ENCODE peak calls at places on chromosomes 7 and 10, in four cellular contexts. L is SJSA1, Z is esophagus muscularis mucosa, N is neural progenitor cell. V is an unnamed sample.

GRCh38 chr7:121083138-121083789 is 94.8 kb downstream of the CPED1 start:
- DNase-seq in L (peak; percentile 70), Z (no peak), N (no peak), V (no peak)

GRCh38 chr10:38143587-38143986 is 49.5 kb downstream of the ZNF37A start:
- DNase-seq in L (no peak), Z (no peak), N (no peak), V (no peak)

GRCh38 chr7:127962589-127963361 is 68.5 kb downstream of the LRRC4 start:
- DNase-seq in L (no peak), Z (no peak), N (no peak), V (no peak)

GRCh38 chr10:72503241-72503640 is 122.6 kb downstream of the MICU1 start:
- DNase-seq in L (peak; percentile 29), Z (no peak), N (no peak), V (no peak)

GRCh38 chr7:128841171-128841690 is 11.0 kb downstream of the FLNC start:
- DNase-seq in L (no peak), Z (no peak), N (no peak), V (no peak)

GRCh38 chr7:77729574-77730348 is 33.5 kb downstream of the RSBN1L start:
- DNase-seq in L (peak; percentile 10), Z (peak; percentile 7), N (no peak), V (no peak)

GRCh38 chr10:5510281-5511072 is 11.1 kb upstream of the CALML5 start:
- DNase-seq in L (no peak), Z (no peak), N (no peak), V (no peak)

GRCh38 chr7:113659419-113659818 is 259.4 kb downstream of the PPP1R3A start:
- DNase-seq in L (no peak), Z (no peak), N (no peak), V (no peak)

GRCh38 chr7:124799448-124799847 is 33.9 kb upstream of the GPR37 start:
- DNase-seq in L (no peak), Z (no peak), N (no peak), V (no peak)

GRCh38 chr10:16521311-16522016 is at the start of gene C1QL3:
- DNase-seq in L (no peak), Z (no peak), N (peak; percentile 71), V (peak; percentile 9)

GRCh38 chr10:133448120-133448519 is 5.6 kb upstream of the SCART1 start:
- DNase-seq in L (no peak), Z (no peak), N (no peak), V (no peak)

GRCh38 chr7:20157456-20157855 is 59.7 kb downstream of the MACC1 start:
- DNase-seq in L (no peak), Z (no peak), N (no peak), V (no peak)

GRCh38 chr7:70097639-70098038 is 499.4 kb downstream of the AUTS2 start:
- DNase-seq in L (no peak), Z (no peak), N (no peak), V (no peak)

GRCh38 chr7:47786557-47787248 is 161.6 kb downstream of the PKD1L1 start:
- DNase-seq in L (peak; percentile 99), Z (peak; percentile 90), N (peak; percentile 34), V (no peak)

GRCh38 chr7:64463636-64464375 is 99.1 kb downstream of the ZNF680 start:
- DNase-seq in L (no peak), Z (peak; percentile 94), N (no peak), V (peak; percentile 11)

DNA sequence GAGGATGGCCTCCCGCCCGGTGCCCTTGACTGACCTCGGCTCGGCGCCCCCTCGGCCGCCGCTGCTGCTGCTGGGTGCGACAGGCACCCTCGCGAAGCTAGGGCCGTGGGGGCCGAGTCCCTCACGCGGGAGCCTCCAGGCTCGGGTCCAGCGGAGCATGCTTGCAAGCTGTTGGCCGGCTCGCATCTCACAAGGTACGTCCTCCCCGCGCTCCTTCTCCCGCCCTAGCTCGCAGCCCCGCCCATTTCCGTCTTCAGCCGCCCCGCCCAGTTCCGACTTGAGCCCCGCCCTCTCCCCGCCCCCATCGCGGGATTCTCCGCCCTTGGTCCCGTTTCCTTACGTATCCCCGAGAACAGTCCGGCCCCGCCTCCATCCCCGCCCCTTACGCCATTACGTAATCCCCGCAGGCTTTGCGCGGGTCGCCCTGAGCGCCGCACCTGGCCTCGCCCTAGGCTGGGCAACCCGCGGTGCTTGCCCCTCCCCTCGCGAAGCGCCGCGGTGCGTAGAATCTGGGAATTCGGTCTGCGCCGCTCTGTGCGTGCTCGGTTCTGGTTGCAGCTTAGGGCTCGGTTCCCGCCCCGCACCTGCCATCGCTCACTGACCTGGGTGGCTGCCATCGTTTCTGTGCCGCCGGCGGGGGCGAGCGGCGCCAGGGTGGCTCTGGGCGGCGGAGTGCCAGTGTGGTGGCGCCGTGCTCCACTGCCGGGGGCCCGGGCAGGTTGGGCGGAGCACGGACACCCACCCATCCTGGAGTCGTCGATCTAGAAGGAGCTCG is at the start of gene ABHD11:
- DNase-seq in L (peak; percentile 87), Z (peak; percentile 100), N (peak; percentile 97), V (peak; percentile 97)
- H3K27ac ChIP-seq in L (peak within 1 kb of the TSS; percentile 53), Z (peak within 1 kb of the TSS; percentile 93), N (peak within 1 kb of the TSS; percentile 48), V (peak within 1 kb of the TSS; percentile 89)

DNA sequence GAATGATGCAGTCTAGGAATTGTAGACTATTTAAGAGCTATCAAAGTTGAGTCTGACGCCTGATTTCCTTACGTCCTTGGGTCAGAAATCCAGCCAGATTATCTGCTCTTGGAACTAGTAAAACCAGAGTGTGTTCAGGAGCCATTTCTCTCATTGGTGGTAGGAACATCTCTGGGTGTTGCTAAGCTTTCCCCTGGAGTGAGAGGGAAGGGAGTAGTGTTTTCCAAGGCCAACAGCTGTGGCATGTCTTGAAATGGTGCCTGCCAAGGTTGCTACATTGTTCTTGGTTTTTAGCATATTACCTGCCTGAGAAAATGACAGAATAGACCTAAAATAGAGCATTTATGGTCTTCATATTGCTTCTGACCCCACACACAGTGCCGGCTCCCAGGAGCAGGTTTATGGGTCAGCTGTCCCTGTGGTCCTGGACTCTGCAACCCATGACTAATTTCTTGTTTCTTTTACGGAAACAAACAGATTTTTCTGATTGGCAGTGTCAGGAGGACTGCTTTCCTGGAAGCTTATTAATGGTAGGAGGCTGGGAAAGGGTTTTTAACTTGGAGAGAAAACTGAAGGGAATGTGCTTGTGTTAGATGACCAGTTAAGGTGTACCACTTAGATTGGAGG is 17.5 kb downstream of the GBF1 start:
- DNase-seq in L (no peak), Z (no peak), N (no peak), V (no peak)
- H3K27ac ChIP-seq in L (no peak overlapping the region), Z (peak overlapping the region; percentile 10), N (no peak overlapping the region), V (no peak overlapping the region)

GRCh38 chr7:155001756-155002410 is 1.0 kb downstream of the PAXIP1 start:
- DNase-seq in L (peak; percentile 4), Z (no peak), N (no peak), V (peak; percentile 8)
- H3K27ac ChIP-seq in L (no peak overlapping the region), Z (peak overlapping the region; percentile 84), N (peak overlapping the region; percentile 75), V (peak overlapping the region; percentile 62)

DNA sequence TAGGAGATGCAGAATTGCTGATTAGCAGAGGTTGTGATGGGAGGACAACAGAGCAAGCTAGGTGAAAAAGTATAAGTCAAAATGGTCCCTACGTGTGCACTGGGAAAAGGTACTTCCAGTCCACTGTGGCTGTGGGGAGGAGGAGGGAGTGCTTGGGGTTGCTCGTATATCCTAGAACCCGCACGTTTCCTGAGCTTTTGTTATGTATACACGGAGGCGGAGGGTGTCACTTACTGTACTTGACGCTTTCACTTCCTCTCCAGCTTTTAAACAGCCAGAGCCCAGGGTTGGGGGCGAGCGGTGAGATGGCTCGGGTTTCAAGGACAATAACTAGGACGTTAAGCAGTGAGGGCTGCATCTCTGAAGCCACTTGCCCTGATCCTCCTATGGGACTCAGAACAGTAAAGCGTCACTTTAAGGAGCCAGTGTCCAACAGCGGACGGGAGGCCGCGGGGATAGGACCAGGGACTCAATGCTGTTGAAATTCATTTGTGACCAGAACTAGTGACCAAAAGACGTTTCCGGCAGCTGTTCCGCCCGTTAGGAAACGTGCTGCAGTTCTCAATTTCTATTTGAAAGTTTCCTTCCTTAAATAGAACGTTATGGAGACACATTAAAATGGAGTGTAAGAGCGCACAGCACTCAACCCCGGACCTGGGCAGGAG is 985 bp upstream of the ETV1 start:
- DNase-seq in L (peak; percentile 35), Z (peak; percentile 94), N (peak; percentile 81), V (no peak)
- H3K27ac ChIP-seq in L (peak overlapping the region; percentile 67), Z (peak overlapping the region; percentile 90), N (peak overlapping the region; percentile 3), V (no peak overlapping the region)

V was measured in naive thymus-derived CD4-positive, alpha-beta T cell.